ENCODE peak calls at places on chromosomes 7 and 10, in five cellular contexts. I is BE2C, F is pancreas, J is HFF-Myc, L is LNCaP clone FGC. B is an unnamed sample.

GRCh38 chr7:98374285-98374680 is 26.6 kb downstream of the BAIAP2L1 start:
- DNase-seq in I (no peak), F (no peak), J (no peak), L (no peak), B (no peak)

GRCh38 chr10:90674927-90675326 is 182.9 kb downstream of the HTR7 start:
- DNase-seq in I (no peak), F (no peak), J (peak; percentile 52), L (no peak), B (no peak)

GRCh38 chr7:1707756-1708611 is 37.9 kb downstream of the ELFN1 start:
- DNase-seq in I (peak; percentile 6), F (peak; percentile 36), J (no peak), L (no peak), B (no peak)

GRCh38 chr7:91651986-91652385 is 228.5 kb downstream of the MTERF1 start:
- DNase-seq in I (no peak), F (no peak), J (no peak), L (no peak), B (no peak)

GRCh38 chr10:18341063-18341462 is 200.8 kb downstream of the CACNB2 start:
- DNase-seq in I (no peak), F (no peak), J (no peak), L (no peak), B (no peak)

GRCh38 chr7:45446195-45446944 is 127.8 kb upstream of the ADCY1 start:
- DNase-seq in I (no peak), F (no peak), J (no peak), L (no peak), B (no peak)

GRCh38 chr10:116183733-116184447 is 89.1 kb downstream of the GFRA1 start:
- DNase-seq in I (no peak), F (no peak), J (peak; percentile 24), L (no peak), B (no peak)

GRCh38 chr7:938546-939185 is 15.8 kb downstream of the ADAP1 start:
- DNase-seq in I (peak; percentile 6), F (peak; percentile 46), J (no peak), L (no peak), B (peak; percentile 67)

GRCh38 chr7:110375068-110375467 is 715.9 kb upstream of the LRRN3 start:
- DNase-seq in I (no peak), F (no peak), J (no peak), L (no peak), B (no peak)

GRCh38 chr10:113527181-113527580 is 25.7 kb upstream of the HABP2 start:
- DNase-seq in I (no peak), F (no peak), J (no peak), L (no peak), B (no peak)

GRCh38 chr10:83917519-83918506 is 221.5 kb upstream of the GHITM start:
- DNase-seq in I (peak; percentile 63), F (no peak), J (no peak), L (no peak), B (peak; percentile 34)

GRCh38 chr7:77866791-77867190 is 68.2 kb downstream of the PHTF2 start:
- DNase-seq in I (no peak), F (no peak), J (no peak), L (peak; percentile 14), B (no peak)